ENCODE peak calls at places on chromosome 12, in four cellular contexts. R is HepG2, W is WTC11, L is K562. O is an unnamed sample.

GRCh38 chr12:94637714-94638113 is 12.6 kb downstream of the TMCC3 start:
- DNase-seq in W (no peak), L (no peak), R (peak), O (no peak)

GRCh38 chr12:29889737-29890136 is 106.0 kb upstream of the TMTC1 start:
- DNase-seq in W (peak), R (peak), L (no peak), O (no peak)

GRCh38 chr12:109099426-109100020 is 2.1 kb downstream of the UNG start:
- DNase-seq in W (no peak), L (no peak), R (no peak), O (no peak)

GRCh38 chr12:25276199-25276937 is 25.6 kb upstream of the KRAS start:
- DNase-seq in L (peak), R (peak), W (no peak), O (peak)

GRCh38 chr12:26715232-26715631 is 117.8 kb downstream of the ITPR2 start:
- DNase-seq in L (no peak), W (no peak), R (no peak), O (no peak)

GRCh38 chr12:81570234-81570633 is 188.9 kb downstream of the PPFIA2 start:
- DNase-seq in W (no peak), L (no peak), R (no peak), O (no peak)

GRCh38 chr12:77220586-77220985 is 155.2 kb upstream of the E2F7 start:
- DNase-seq in R (no peak), L (no peak), W (no peak), O (no peak)

GRCh38 chr12:123483602-123484273 is 25.8 kb downstream of the SNRNP35 start:
- DNase-seq in R (no peak), W (no peak), L (no peak), O (no peak)

GRCh38 chr12:8956772-8957171 is 7.3 kb upstream of the M6PR start:
- DNase-seq in W (no peak), L (no peak), R (no peak), O (no peak)

GRCh38 chr12:106767954-106768501 is 6.5 kb upstream of the RIC8B start:
- DNase-seq in W (peak), R (no peak), L (no peak), O (peak)

GRCh38 chr12:75979181-75979580 is 52.4 kb downstream of the PHLDA1 start:
- DNase-seq in R (no peak), L (no peak), W (no peak), O (peak)

GRCh38 chr12:84506317-84506716 is 406.3 kb downstream of the SLC6A15 start:
- DNase-seq in L (no peak), W (no peak), R (no peak), O (no peak)

GRCh38 chr12:47828008-47828966 is 8.6 kb upstream of the HDAC7 start:
- DNase-seq in W (no peak), L (no peak), R (no peak), O (no peak)

GRCh38 chr12:121628037-121628436 is 1.7 kb downstream of the ORAI1 start:
- DNase-seq in R (no peak), L (peak), W (no peak), O (no peak)

GRCh38 chr12:58386136-58386535 is 444.8 kb downstream of the ATP23 start:
- DNase-seq in R (no peak), L (no peak), W (no peak), O (no peak)
- TF ChIP-seq JUN in R (no peak), L (no peak), W (no peak), O (no peak)

DNA sequence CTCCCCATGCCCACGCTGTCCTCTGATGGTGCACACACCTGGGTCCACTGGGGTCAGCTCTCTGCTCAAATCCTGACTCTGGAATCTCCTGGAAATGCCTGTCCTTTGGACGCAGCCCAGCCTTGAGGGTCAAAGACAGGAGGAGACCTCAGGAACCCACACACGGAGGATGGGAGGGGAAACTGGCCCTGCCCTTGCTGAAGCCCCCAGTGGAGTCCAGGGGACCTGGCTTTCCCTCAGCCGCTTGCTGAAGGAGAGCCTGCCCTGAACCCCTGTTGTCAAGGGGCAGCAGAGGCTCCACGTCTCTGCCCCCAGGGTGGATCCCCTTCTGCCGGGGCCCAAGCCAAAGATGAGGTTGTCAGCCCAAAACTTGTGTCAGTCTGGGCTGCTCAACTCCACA is 16.9 kb downstream of the GALNT9 start:
- DNase-seq in R (no peak), W (no peak), L (no peak), O (no peak)
- TF ChIP-seq NR3C1 in R (no peak), W (no peak), L (no peak), O (no peak)

GRCh38 chr12:52212701-52213540 is 20.1 kb upstream of the KRT7 start:
- DNase-seq in W (peak), R (no peak), L (no peak), O (no peak)

GRCh38 chr12:52214421-52214802 is 18.6 kb upstream of the KRT7 start:
- DNase-seq in R (no peak), W (peak), L (no peak), O (no peak)

GRCh38 chr12:52211716-52212585 is 20.1 kb upstream of the KRT80 start:
- DNase-seq in L (no peak), W (peak), R (no peak), O (no peak)

GRCh38 chr12:52215587-52216031 is 17.4 kb upstream of the KRT7 start:
- DNase-seq in L (no peak), R (peak), W (no peak), O (peak)

DNA sequence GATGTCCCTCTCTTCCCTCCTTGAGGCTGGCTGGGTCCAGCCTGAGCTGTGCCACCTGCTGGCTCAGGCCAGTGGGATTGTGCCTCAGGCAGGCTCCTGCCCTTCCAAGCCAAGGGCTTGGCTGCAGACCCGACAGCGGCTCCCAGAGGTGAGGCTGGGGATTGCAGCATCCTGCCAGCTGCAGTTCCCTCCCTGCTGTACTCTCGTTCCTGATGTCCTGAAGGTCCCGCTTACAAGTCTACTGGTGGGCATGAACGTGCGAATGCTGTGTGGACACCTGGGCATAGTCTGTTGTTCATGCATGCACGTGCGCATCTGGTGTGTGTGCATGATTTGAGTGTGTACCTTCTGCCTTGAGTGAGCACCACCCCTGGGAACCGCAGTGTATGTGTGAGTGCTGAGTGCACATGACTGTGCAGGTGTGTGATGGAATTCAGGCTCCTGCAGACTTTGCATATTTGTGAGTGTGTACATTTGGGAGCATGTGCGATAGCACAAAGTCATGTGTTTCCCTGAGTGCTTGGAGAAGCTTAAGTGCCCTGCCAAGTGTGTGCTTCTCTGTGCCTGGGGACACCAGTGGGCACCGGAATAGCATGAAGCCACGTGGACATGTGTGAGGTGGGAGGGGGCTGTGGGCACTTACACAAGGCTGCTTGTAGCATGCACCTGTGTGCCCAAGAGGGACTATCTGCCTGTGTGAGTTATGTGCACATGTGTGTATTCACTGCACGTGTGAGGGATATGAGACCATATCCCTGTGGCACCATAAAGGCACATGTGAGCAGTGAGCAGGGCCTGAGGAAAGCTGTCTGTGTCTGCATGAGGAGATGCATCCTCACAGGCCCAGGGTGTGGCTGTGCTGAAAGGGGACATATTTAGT is 19.3 kb upstream of the KRT7 start:
- DNase-seq in R (peak), L (peak), W (peak), O (peak)
- TF ChIP-seq JUN in R (no peak), L (no peak), W (no peak), O (no peak)

DNA sequence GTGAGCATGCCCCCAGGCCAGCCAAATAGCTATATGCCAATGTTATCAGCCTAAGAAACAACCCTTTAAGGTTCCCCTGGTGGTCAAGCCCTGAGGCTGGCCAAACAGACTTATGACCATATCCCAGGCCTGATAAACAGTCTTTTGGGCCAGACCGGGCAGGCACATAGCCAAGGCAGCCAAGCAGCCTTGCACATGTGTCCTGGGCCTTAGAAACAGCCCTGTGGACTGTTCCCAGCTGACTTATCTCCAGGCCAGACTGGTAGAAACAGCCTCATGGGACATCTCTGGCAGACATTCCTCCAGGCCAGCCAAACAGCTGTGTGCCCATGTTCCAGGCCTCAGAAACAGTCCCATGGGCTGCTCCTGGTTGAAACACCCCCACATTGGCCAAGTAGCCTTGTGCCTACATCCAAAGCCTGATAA is 295.0 kb upstream of the MGAT4C start:
- DNase-seq in R (no peak), L (no peak), W (no peak), O (no peak)
- TF ChIP-seq NR3C1 in R (no peak), L (no peak), W (no peak), O (no peak)

GRCh38 chr12:79897617-79898016 is 37.3 kb downstream of the PPP1R12A start:
- DNase-seq in R (peak), W (no peak), L (no peak), O (peak)
- TF ChIP-seq JUN in R (no peak), W (no peak), L (no peak), O (no peak)

DNA sequence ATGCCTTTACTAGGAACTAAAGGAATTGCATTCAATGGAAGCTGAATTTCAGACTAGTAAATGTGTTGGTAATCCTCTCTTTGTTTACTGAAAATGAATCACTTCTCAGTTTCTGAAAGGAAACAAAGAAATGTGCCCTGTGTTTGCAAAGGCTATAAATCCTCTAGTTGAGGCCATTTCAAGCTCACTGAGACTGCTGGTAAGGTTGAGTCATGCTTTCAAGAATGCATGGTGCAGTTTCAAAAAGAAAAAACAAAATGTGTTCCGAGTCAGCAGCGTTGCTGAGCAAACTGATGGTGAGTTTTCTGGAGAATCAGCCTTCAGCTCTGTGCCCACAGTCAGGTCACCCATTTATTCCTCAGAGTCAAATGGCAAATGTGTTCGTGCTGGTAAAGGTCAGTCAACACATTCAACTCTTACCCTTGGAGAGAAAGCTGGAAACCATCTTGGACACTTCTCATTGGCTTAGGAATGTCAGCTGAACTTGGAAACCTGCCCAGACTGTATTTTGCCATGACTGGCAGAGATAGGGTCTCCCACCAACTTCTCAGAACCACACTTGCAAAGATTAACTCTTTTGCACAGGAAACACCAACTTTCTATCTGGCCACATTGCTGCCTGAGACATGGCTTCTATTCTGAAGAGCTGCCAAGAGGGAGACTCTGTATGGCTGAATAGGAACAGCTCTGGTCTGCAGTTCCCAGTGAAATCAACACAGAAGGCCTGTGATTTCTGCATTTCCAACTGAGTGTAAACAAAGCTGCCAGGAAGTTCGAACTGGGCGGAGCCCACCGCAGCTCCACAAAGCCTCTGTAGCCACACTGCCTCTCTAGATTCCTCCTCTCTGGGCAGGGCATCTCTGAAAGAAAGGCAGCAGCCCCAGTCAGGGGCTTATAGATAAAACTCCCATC is 484.4 kb downstream of the ATP23 start:
- DNase-seq in L (no peak), R (peak), W (peak), O (peak)
- TF ChIP-seq NR3C1 in L (no peak), R (no peak), W (peak), O (no peak)

O was measured in A549.